ENCODE peak calls at places on chromosome 4, in four cellular contexts. G is H1, C is GM12878, L is HepG2. U is an unnamed sample.

GRCh38 chr4:108846568-108846967 is 83.7 kb upstream of the ETNPPL start:
- DNase-seq in C (no peak), G (no peak), L (no peak), U (no peak)

GRCh38 chr4:142703694-142704309 is 142.3 kb downstream of the INPP4B start:
- DNase-seq in L (no peak), G (no peak), C (no peak), U (no peak)

GRCh38 chr4:165461176-165461835 is 82.5 kb downstream of the CPE start:
- DNase-seq in G (no peak), C (no peak), L (peak; percentile 54), U (no peak)

GRCh38 chr4:7359302-7360063 is 75.2 kb downstream of the PSAPL1 start:
- DNase-seq in C (no peak), G (no peak), L (no peak), U (no peak)

GRCh38 chr4:61335364-61335763 is 135.2 kb downstream of the ADGRL3 start:
- DNase-seq in G (no peak), L (no peak), C (no peak), U (no peak)

GRCh38 chr4:156732634-156733033 is 239.0 kb downstream of the PDGFC start:
- DNase-seq in L (no peak), G (no peak), C (no peak), U (no peak)

GRCh38 chr4:186018261-186018660 is 50.7 kb upstream of the TLR3 start:
- DNase-seq in L (no peak), C (no peak), G (no peak), U (no peak)

GRCh38 chr4:158729716-158730559 is 6.7 kb upstream of the PPID start:
- DNase-seq in G (no peak), L (peak; percentile 67), C (peak; percentile 44), U (peak; percentile 20)

GRCh38 chr4:5307928-5308327 is 256.6 kb downstream of the STK32B start:
- DNase-seq in G (no peak), L (no peak), C (no peak), U (no peak)

GRCh38 chr4:83378426-83378825 is 43.8 kb upstream of the HPSE start:
- DNase-seq in G (no peak), L (no peak), C (no peak), U (no peak)

GRCh38 chr4:84985952-84986351 is 19.5 kb upstream of the WDFY3 start:
- DNase-seq in G (no peak), L (peak; percentile 6), C (no peak), U (no peak)

GRCh38 chr4:100287569-100287968 is 97.3 kb upstream of the DDIT4L start:
- DNase-seq in L (no peak), C (no peak), G (no peak), U (no peak)

GRCh38 chr4:47482326-47482725 is 2.7 kb upstream of the ATP10D start:
- DNase-seq in G (no peak), C (no peak), L (no peak), U (no peak)

GRCh38 chr4:8640816-8641215 is 48.3 kb downstream of the CPZ start:
- DNase-seq in C (no peak), G (no peak), L (no peak), U (no peak)

GRCh38 chr4:8641256-8641655 is 48.7 kb downstream of the CPZ start:
- DNase-seq in G (no peak), L (no peak), C (no peak), U (no peak)

GRCh38 chr4:8639021-8639420 is 46.5 kb downstream of the CPZ start:
- DNase-seq in C (no peak), G (no peak), L (no peak), U (no peak)

GRCh38 chr4:8641931-8642650 is 49.5 kb downstream of the CPZ start:
- DNase-seq in G (no peak), L (no peak), C (no peak), U (no peak)

GRCh38 chr4:8639777-8640720 is 47.5 kb downstream of the CPZ start:
- DNase-seq in G (no peak), C (no peak), L (no peak), U (no peak)
- TF ChIP-seq SUZ12 in G (no peak), C (no peak), L (no peak), U (no peak)

GRCh38 chr4:29972121-29972520 is 748.0 kb upstream of the PCDH7 start:
- DNase-seq in C (no peak), G (no peak), L (no peak), U (no peak)

GRCh38 chr4:29966386-29966785 is 753.8 kb upstream of the PCDH7 start:
- DNase-seq in G (no peak), C (no peak), L (no peak), U (no peak)

GRCh38 chr4:29970626-29971025 is 749.5 kb upstream of the PCDH7 start:
- DNase-seq in C (no peak), L (no peak), G (no peak), U (peak; percentile 32)
- TF ChIP-seq YY1 in C (no peak), L (no peak), G (no peak), U (no peak)

GRCh38 chr4:81490761-81491160 is 19.1 kb upstream of the RASGEF1B start:
- DNase-seq in L (no peak), G (no peak), C (no peak), U (no peak)

GRCh38 chr4:81491943-81492342 is 20.2 kb upstream of the RASGEF1B start:
- DNase-seq in C (no peak), L (no peak), G (no peak), U (no peak)

GRCh38 chr4:81492596-81492995 is 20.9 kb upstream of the RASGEF1B start:
- DNase-seq in L (no peak), G (no peak), C (no peak), U (no peak)

GRCh38 chr4:81495308-81495707 is 23.6 kb upstream of the RASGEF1B start:
- DNase-seq in L (no peak), C (no peak), G (no peak), U (no peak)

DNA sequence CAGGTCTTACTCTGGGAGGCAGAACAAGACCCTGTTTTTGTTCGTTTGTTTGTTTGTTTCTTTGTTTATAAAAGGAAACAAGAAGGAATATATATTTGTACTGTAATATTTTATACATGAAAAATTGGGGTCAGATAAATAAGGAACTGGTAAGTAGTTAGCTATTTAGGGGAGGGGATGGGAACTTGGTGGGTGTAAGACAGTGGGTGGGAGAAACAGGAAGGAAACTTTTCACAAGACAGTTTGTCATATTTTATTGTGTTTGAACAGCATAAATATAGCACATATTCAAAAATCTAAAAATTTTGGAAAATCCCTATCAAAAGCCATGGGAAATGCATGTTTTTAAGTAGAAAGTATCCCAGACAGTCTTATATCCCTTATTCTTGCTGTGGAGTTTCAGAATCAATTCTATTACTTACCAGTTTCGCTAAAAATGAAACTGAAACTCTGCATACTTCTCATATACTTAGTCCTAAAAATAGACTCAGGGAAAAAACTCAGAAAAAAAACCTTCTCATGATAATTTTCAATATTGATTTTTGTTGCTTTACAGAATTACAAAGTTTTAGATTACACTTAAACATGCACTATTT is 22.3 kb upstream of the RASGEF1B start:
- DNase-seq in G (no peak), L (no peak), C (no peak), U (no peak)
- H3K4me3 ChIP-seq in G (no peak overlapping the region), L (no peak overlapping the region), C (no peak overlapping the region), U (no peak overlapping the region)

DNA sequence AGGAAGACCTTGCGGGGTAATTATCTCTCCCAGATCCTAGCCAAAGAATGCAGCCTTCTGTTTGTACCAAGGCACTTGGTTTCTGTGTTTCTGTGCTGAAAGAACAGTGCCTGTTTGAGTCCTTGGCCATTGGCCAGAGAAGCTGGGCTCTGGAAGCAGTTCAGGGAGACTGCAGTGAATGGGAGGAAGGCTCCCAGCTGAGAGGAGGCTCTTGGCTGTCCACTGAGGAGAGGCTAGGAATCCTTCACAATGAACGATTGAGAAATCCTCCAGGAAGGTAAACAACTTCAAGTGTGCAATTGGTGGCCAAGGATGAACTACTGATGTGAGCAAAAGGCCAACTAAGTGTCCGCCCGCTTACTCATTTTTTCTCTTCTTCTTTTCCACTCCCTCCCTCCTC is 61.3 kb downstream of the HS3ST1 start:
- DNase-seq in L (no peak), G (no peak), C (no peak), U (no peak)
- TF ChIP-seq SUZ12 in L (no peak), G (no peak), C (no peak), U (no peak)

DNA sequence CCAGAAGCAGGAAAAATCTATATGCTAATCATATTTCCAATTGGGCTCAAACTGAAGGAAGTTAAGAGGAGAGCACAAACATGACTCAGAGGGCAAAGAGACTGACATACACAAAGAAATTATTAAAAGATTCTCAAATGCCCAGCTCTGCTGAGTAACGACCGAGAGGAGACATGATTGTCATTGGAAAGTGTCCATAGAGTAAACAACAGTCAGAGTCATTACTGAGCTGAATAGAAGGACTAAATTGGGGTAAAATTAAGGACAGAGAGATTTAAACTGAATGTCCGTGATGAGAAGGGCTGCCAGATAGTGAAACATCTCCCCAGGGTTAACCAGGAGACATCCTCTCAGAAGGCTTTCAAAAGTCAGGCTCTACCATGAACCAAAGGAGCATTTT is 111.2 kb upstream of the GALNT7 start:
- DNase-seq in G (no peak), C (no peak), L (no peak), U (no peak)
- TF ChIP-seq YY1 in G (no peak), C (no peak), L (no peak), U (no peak)

DNA sequence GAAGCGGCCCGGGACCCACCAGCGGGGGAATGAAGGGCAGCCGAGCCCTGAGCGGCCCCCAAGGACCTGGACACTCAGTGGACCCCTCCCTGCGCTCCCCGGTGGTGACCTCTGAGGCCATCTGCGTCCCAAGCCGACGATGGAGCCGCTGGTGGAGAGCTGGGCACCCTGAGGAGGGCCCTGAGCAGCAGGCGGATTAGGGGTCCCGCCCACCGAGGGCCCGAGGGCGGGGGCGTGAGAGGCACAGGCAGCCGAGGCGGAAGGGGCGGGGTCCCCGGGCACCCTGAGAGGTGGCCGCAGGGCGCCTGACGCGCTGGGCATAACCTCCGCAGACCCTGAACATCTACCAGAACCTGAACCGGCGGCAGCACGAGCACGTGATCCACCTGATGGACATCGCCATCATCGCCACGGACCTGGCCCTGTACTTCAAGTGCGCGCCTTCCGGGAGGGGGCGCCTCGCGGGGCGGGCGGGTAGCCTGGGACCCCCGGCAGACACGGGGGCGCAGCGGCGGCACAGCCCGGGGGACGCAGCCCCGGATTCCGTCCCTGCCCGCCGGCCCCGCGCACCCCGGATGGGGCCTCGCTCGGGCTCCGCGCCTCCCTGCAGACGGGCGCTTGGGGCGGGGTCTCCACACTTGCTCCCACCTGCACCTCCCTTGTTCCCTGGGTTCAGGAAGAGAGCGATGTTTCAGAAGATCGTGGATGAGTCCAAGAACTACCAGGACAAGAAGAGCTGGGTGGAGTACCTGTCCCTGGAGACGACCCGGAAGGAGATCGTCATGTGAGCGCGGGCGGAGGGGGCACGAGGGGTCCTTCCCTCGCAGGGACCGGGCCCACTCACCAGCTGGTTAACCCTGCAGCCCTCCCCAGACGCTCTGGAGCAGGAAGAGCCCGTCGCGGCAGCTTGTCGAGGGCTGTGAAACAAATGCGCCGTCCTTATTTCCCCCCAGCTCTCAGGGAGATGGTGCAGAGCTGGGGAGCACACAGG is 10.3 kb downstream of the ATP5ME start:
- DNase-seq in C (no peak), G (no peak), L (no peak), U (peak; percentile 39)
- H3K4me3 ChIP-seq in C (peak overlapping the region; percentile 79), G (peak overlapping the region; percentile 87), L (no peak overlapping the region), U (peak overlapping the region; percentile 85)